ENCODE peak calls at places on chromosomes 3 and 15, in five cellular contexts. U is K562, C is HepG2, N is SK-N-SH, I is GM12878. D is an unnamed sample.

GRCh38 chr15:31074321-31074720 is 27.2 kb downstream of the TRPM1 start:
- DNase-seq in U (no peak), C (no peak), N (no peak), I (no peak), D (no peak)

GRCh38 chr3:5053021-5053831 is 68.9 kb upstream of the ARL8B start:
- DNase-seq in U (no peak), C (no peak), N (no peak), I (no peak), D (no peak)

GRCh38 chr15:72835289-72835890 is 51.8 kb upstream of the ADPGK start:
- DNase-seq in U (no peak), C (peak), N (no peak), I (no peak), D (peak)

GRCh38 chr3:177108648-177109047 is 88.6 kb downstream of the TBL1XR1 start:
- DNase-seq in U (no peak), C (no peak), N (no peak), I (no peak), D (no peak)

GRCh38 chr3:171132873-171133272 is 106.4 kb upstream of the SLC2A2 start:
- DNase-seq in U (no peak), C (no peak), N (no peak), I (no peak), D (no peak)

GRCh38 chr3:27114684-27115083 is 254.5 kb downstream of the NEK10 start:
- DNase-seq in U (no peak), C (peak), N (no peak), I (no peak), D (no peak)

GRCh38 chr15:93001881-93002280 is 87.1 kb downstream of the RGMA start:
- DNase-seq in U (no peak), C (no peak), N (no peak), I (no peak), D (no peak)

GRCh38 chr3:90011136-90011535 is 903.7 kb downstream of the EPHA3 start:
- DNase-seq in U (no peak), C (no peak), N (no peak), I (no peak), D (no peak)

GRCh38 chr3:71341721-71342120 is 241.8 kb downstream of the FOXP1 start:
- DNase-seq in U (no peak), C (no peak), N (no peak), I (no peak), D (no peak)

GRCh38 chr3:100880845-100881244 is 112.4 kb downstream of the ABI3BP start:
- DNase-seq in U (no peak), C (no peak), N (no peak), I (no peak), D (no peak)

GRCh38 chr3:167844528-167844927 is 109.0 kb downstream of the SERPINI1 start:
- DNase-seq in U (no peak), C (no peak), N (no peak), I (no peak), D (no peak)

GRCh38 chr15:82739086-82739485 is 29.4 kb upstream of the AP3B2 start:
- DNase-seq in U (peak), C (no peak), N (no peak), I (no peak), D (no peak)

GRCh38 chr3:77051927-77052542 is 12.1 kb downstream of the ROBO2 start:
- DNase-seq in U (no peak), C (no peak), N (peak), I (no peak), D (no peak)

GRCh38 chr3:117842086-117842485 is 1132.5 kb downstream of the TUSC7 start:
- DNase-seq in U (no peak), C (no peak), N (no peak), I (no peak), D (no peak)

GRCh38 chr3:174125267-174125844 is 727.8 kb downstream of the NLGN1 start:
- DNase-seq in U (no peak), C (peak), N (peak), I (no peak), D (peak)

GRCh38 chr3:160921020-160921635 is 165.1 kb downstream of the PPM1L start:
- DNase-seq in U (peak), C (peak), N (peak), I (no peak), D (peak)

GRCh38 chr15:91752081-91752810 is 101.3 kb upstream of the SLCO3A1 start:
- DNase-seq in U (no peak), C (no peak), N (peak), I (no peak), D (no peak)

GRCh38 chr15:32663671-32664070 is 22.2 kb downstream of the SCG5 start:
- DNase-seq in U (no peak), C (no peak), N (no peak), I (no peak), D (no peak)

GRCh38 chr15:83654379-83655236 is 685 bp downstream of the ADAMTSL3 start:
- DNase-seq in U (no peak), C (no peak), N (no peak), I (no peak), D (no peak)

GRCh38 chr3:127488141-127488672 is 102.3 kb downstream of the TPRA1 start:
- DNase-seq in U (no peak), C (no peak), N (no peak), I (no peak), D (no peak)

GRCh38 chr15:74196175-74196574 is 6.4 kb downstream of the STRA6 start:
- DNase-seq in U (no peak), C (peak), N (no peak), I (no peak), D (peak)

GRCh38 chr15:89625716-89626115 is 29.6 kb downstream of the KIF7 start:
- DNase-seq in U (peak), C (no peak), N (no peak), I (no peak), D (no peak)

GRCh38 chr3:190384241-190384863 is 3.6 kb upstream of the CLDN16 start:
- DNase-seq in U (no peak), C (peak), N (no peak), I (peak), D (peak)

GRCh38 chr3:134677196-134677986 is 26.6 kb upstream of the KY start:
- DNase-seq in U (peak), C (peak), N (peak), I (no peak), D (peak)

GRCh38 chr15:85582076-85582718 is 201.8 kb downstream of the AKAP13 start:
- DNase-seq in U (no peak), C (no peak), N (no peak), I (peak), D (no peak)

GRCh38 chr3:135989247-135989646 is 23.7 kb downstream of the PPP2R3A start:
- DNase-seq in U (no peak), C (no peak), N (no peak), I (no peak), D (no peak)

GRCh38 chr3:173660645-173661299 is 263.2 kb downstream of the NLGN1 start:
- DNase-seq in U (no peak), C (no peak), N (no peak), I (no peak), D (no peak)

GRCh38 chr3:9396301-9396631 is 1.1 kb upstream of the SETD5 start:
- DNase-seq in U (peak), C (no peak), N (no peak), I (peak), D (peak)

GRCh38 chr3:88991496-88991895 is 115.9 kb upstream of the EPHA3 start:
- DNase-seq in U (no peak), C (no peak), N (no peak), I (no peak), D (no peak)

GRCh38 chr3:113496924-113497323 is 18.0 kb downstream of the SPICE1 start:
- DNase-seq in U (no peak), C (no peak), N (no peak), I (no peak), D (no peak)

GRCh38 chr3:70281663-70282062 is 30.8 kb downstream of the MDFIC2 start:
- DNase-seq in U (no peak), C (no peak), N (no peak), I (no peak), D (no peak)

GRCh38 chr3:6147883-6148282 is 713.0 kb upstream of the GRM7 start:
- DNase-seq in U (no peak), C (no peak), N (no peak), I (no peak), D (no peak)

GRCh38 chr15:61916104-61916503 is 144.1 kb downstream of the VPS13C start:
- DNase-seq in U (no peak), C (no peak), N (peak), I (no peak), D (no peak)

GRCh38 chr3:155352900-155353490 is 59.5 kb upstream of the STRIT1 start:
- DNase-seq in U (peak), C (peak), N (peak), I (no peak), D (peak)

DNA sequence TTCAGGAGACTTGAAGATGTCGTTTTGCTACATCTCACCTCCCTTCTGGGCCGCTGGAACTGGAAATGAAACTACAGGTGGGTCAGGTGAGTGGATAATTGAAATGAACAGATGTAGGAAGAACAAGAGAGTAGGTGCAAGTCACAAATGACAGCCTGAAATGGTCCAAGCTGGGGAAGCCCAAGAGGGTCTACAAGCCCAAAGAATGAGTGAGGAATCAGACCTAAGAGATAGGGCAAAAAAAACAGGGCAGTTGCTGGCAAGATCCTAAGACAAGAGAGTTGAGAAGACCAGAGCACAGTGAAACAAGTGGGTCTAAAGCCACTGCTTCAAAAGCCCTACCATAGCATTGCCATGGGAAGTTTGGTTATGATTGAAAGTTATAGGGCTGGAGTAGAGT is 67.4 kb upstream of the SNRK start:
- DNase-seq in U (no peak), C (no peak), N (no peak), I (no peak), D (no peak)
- TF ChIP-seq ZBTB33 in U (no peak), C (no peak), N (no peak), I (no peak), D (no peak)

GRCh38 chr15:39053480-39053879 is 488.9 kb upstream of the RASGRP1 start:
- DNase-seq in U (no peak), C (no peak), N (no peak), I (no peak), D (no peak)
- TF ChIP-seq JUND in U (no peak), C (no peak), N (no peak), I (no peak), D (no peak)

GRCh38 chr3:41575754-41576153 is 376.4 kb downstream of the CTNNB1 start:
- DNase-seq in U (no peak), C (no peak), N (peak), I (no peak), D (no peak)
- H3K4me3 ChIP-seq in U (no peak), C (no peak), N (no peak), I (no peak), D (no peak)

GRCh38 chr15:42707873-42708544 is 28.9 kb downstream of the CDAN1 start:
- DNase-seq in U (no peak), C (peak), N (no peak), I (no peak), D (no peak)

GRCh38 chr15:42705336-42705735 is 31.6 kb downstream of the CDAN1 start:
- DNase-seq in U (no peak), C (no peak), N (no peak), I (no peak), D (no peak)

GRCh38 chr15:42707068-42707467 is 29.9 kb downstream of the CDAN1 start:
- DNase-seq in U (no peak), C (no peak), N (no peak), I (no peak), D (no peak)

DNA sequence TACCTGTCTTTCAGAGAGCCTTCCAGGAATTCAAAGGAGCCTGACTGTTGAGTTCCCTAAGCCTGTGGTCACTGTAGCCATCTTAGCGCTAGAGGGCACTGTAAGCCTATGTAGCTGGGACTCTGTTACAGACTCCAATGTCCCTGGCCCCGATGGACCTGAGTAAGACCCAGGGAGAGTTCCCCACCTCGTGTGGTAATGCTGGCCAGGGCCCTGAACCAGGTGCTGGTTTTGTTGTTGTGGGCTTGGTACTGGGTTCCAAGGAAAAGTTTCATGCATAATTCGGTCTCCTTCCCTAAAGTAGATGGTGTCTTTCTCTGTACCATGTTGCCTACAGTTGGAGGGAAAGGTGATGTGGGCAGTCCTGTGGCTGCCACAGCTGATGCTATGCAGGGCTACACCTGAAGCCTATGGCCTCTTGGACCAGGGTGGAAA is 32.4 kb downstream of the CDAN1 start:
- DNase-seq in U (peak), C (peak), N (peak), I (peak), D (peak)
- TF ChIP-seq ZBTB33 in U (no peak), C (peak), N (no peak), I (no peak), D (no peak)

GRCh38 chr3:66272016-66272415 is 51.2 kb downstream of the SLC25A26 start:
- DNase-seq in U (no peak), C (no peak), N (no peak), I (no peak), D (no peak)
- TF ChIP-seq JUND in U (no peak), C (no peak), N (no peak), I (no peak), D (no peak)

GRCh38 chr3:13009132-13009945 is 63.9 kb downstream of the IQSEC1 start:
- DNase-seq in U (peak), C (no peak), N (no peak), I (no peak), D (no peak)
- H3K4me3 ChIP-seq in U (no peak), C (no peak), N (no peak), I (peak), D (no peak)

DNA sequence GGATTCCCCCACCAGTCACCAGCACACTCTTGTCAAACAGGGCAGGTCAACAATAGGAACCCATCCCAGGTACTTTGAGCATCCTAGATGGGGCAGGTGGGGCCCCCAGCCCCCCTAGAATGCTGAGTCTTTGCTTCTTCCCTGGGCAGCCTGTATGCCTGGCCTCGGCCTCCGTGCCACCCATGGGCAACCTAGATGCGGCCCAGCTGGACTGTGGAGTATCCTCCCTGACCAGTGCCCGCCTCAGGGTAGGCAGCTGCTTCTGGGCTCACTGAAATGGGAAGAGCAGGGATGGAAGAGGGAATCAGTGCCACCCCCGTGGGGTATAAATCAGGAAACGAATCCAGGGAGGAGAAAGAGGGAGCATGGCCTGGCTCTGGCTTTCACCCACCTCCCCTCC is 10.9 kb downstream of the DNAH1 start:
- DNase-seq in U (no peak), C (no peak), N (no peak), I (no peak), D (no peak)
- TF ChIP-seq ZBTB33 in U (no peak), C (no peak), N (no peak), I (no peak), D (no peak)

GRCh38 chr3:133662256-133662773 is 574 bp upstream of the TOPBP1 start:
- DNase-seq in U (peak), C (peak), N (peak), I (no peak), D (no peak)
- TF ChIP-seq JUND in U (no peak), C (no peak), N (no peak), I (no peak), D (no peak)

GRCh38 chr3:3107181-3107580 is 3.0 kb downstream of the IL5RA start:
- DNase-seq in U (no peak), C (no peak), N (no peak), I (no peak), D (no peak)

GRCh38 chr3:3110299-3110630 is at the start of gene IL5RA:
- DNase-seq in U (peak), C (no peak), N (peak), I (no peak), D (no peak)

GRCh38 chr3:3110749-3111361 is 681 bp upstream of the IL5RA start:
- DNase-seq in U (no peak), C (no peak), N (no peak), I (no peak), D (no peak)

GRCh38 chr3:3107858-3108257 is 2.3 kb downstream of the IL5RA start:
- DNase-seq in U (no peak), C (no peak), N (no peak), I (no peak), D (no peak)

GRCh38 chr3:3109407-3110298 is 521 bp downstream of the IL5RA start:
- DNase-seq in U (no peak), C (no peak), N (no peak), I (no peak), D (no peak)
- H3K4me3 ChIP-seq in U (no peak), C (no peak), N (no peak), I (no peak), D (no peak)

GRCh38 chr3:13684854-13685253 is 135.9 kb downstream of the FBLN2 start:
- DNase-seq in U (no peak), C (no peak), N (peak), I (no peak), D (no peak)
- TF ChIP-seq ZBTB33 in U (no peak), C (no peak), N (no peak), I (no peak), D (no peak)